ENCODE peak calls at places on chromosomes 5 and 9, in four cellular contexts. One of them, this sample, is unnamed.

GRCh38 chr5:52924458-52924857 is 64.7 kb upstream of the ITGA2 start:
- DNase-seq in BJ: no peak
- DNase-seq in fibroblast of lung: no peak
- DNase-seq in lower leg skin: no peak
- DNase-seq in this sample: no peak

GRCh38 chr5:111929261-111929660 is 172.3 kb upstream of the NREP start:
- DNase-seq in lower leg skin: no peak
- DNase-seq in fibroblast of lung: no peak
- DNase-seq in BJ: no peak
- DNase-seq in this sample: no peak

GRCh38 chr5:178291161-178291561 is 58.6 kb upstream of the PHYKPL start:
- DNase-seq in lower leg skin: no peak
- DNase-seq in BJ: no peak
- DNase-seq in fibroblast of lung: no peak
- DNase-seq in this sample: no peak

GRCh38 chr9:114893221-114893620 is 37.2 kb downstream of the TNFSF8 start:
- DNase-seq in fibroblast of lung: no peak
- DNase-seq in lower leg skin: no peak
- DNase-seq in BJ: no peak
- DNase-seq in this sample: no peak

GRCh38 chr9:118686940-118687339 is 682.3 kb downstream of the BRINP1 start:
- DNase-seq in lower leg skin: no peak
- DNase-seq in fibroblast of lung: no peak
- DNase-seq in BJ: no peak
- DNase-seq in this sample: no peak

GRCh38 chr5:145939532-145940065 is 3.2 kb downstream of the SH3RF2 start:
- DNase-seq in lower leg skin: no peak
- DNase-seq in fibroblast of lung: no peak
- DNase-seq in BJ: no peak
- DNase-seq in this sample: no peak

GRCh38 chr5:135227064-135228022 is 171.7 kb downstream of the MACROH2A1 start:
- DNase-seq in BJ: no peak
- DNase-seq in fibroblast of lung: no peak
- DNase-seq in lower leg skin: peak; percentile 26
- DNase-seq in this sample: peak; percentile 39

GRCh38 chr5:1324719-1325190 is 20.1 kb downstream of the CLPTM1L start:
- DNase-seq in lower leg skin: no peak
- DNase-seq in fibroblast of lung: no peak
- DNase-seq in BJ: no peak
- DNase-seq in this sample: peak; percentile 46

GRCh38 chr5:139985733-139986132 is 57.4 kb downstream of the NRG2 start:
- DNase-seq in BJ: peak; percentile 44
- DNase-seq in lower leg skin: no peak
- DNase-seq in fibroblast of lung: no peak
- DNase-seq in this sample: no peak

GRCh38 chr9:109779711-109780452 is at the start of gene PALM2AKAP2:
- DNase-seq in fibroblast of lung: peak; percentile 64
- DNase-seq in BJ: no peak
- DNase-seq in lower leg skin: peak; percentile 88
- DNase-seq in this sample: no peak

GRCh38 chr9:89359018-89359417 is 40.7 kb downstream of the SECISBP2 start:
- DNase-seq in fibroblast of lung: no peak
- DNase-seq in lower leg skin: peak; percentile 60
- DNase-seq in BJ: no peak
- DNase-seq in this sample: no peak

DNA sequence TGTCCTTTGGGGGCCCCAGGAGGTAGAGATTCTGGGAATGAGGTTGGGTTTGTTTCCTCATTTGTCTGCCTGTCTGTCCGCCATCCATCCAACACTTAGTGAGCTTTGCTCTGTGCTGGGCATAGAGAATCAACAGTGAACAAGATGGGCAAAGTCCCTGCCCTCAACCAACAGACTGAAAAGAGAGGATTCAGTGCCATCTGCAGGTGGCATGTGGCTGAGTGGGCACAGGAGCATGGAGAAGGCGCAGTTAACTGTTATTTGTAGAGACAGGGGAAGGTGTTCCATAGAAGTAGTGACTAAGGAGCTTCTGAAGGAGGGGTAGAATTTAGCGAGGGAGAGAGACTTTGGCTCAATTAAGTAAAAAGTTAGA is 23.1 kb downstream of the POLR1E start:
- DNase-seq in fibroblast of lung: no peak
- DNase-seq in lower leg skin: no peak
- DNase-seq in BJ: no peak
- DNase-seq in this sample: no peak
- H3K4me3 ChIP-seq in fibroblast of lung: no peak overlapping the region
- H3K4me3 ChIP-seq in lower leg skin: no peak overlapping the region
- H3K4me3 ChIP-seq in BJ: no peak overlapping the region
- H3K4me3 ChIP-seq in this sample: no peak overlapping the region

GRCh38 chr5:150138551-150139265 is 16.9 kb downstream of the PDGFRB start:
- DNase-seq in lower leg skin: no peak
- DNase-seq in fibroblast of lung: peak; percentile 94
- DNase-seq in BJ: peak; percentile 77
- DNase-seq in this sample: peak; percentile 57

GRCh38 chr5:150136841-150137167 is 18.8 kb downstream of the PDGFRB start:
- DNase-seq in BJ: no peak
- DNase-seq in lower leg skin: no peak
- DNase-seq in fibroblast of lung: no peak
- DNase-seq in this sample: no peak

GRCh38 chr5:150139334-150139733 is 16.3 kb downstream of the PDGFRB start:
- DNase-seq in fibroblast of lung: peak; percentile 66
- DNase-seq in lower leg skin: no peak
- DNase-seq in BJ: no peak
- DNase-seq in this sample: no peak

GRCh38 chr5:150137168-150137957 is 18.3 kb downstream of the PDGFRB start:
- DNase-seq in BJ: no peak
- DNase-seq in lower leg skin: no peak
- DNase-seq in fibroblast of lung: no peak
- DNase-seq in this sample: no peak

DNA sequence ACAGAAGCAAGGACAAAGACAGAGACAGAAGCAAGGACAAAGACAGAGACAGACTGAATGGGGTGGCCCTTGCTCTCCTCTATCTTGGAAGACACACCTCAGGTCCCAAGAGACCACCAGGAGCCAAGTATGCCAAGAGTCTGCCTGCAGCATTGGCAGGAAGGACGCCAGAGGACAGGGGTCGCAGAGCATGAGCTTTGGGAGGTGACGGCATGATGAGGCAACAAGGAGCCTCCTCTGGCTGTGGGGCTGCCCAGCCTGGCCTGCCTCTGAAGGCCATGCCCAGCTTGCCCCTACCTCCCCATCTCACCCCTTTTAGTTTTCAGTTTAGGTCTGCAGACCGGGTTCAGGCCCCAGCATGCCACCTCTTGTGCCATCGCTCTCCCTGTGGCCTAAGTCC is 17.6 kb downstream of the PDGFRB start:
- DNase-seq in fibroblast of lung: peak; percentile 74
- DNase-seq in lower leg skin: no peak
- DNase-seq in BJ: no peak
- DNase-seq in this sample: no peak
- H3K4me3 ChIP-seq in fibroblast of lung: no peak overlapping the region
- H3K4me3 ChIP-seq in lower leg skin: no peak overlapping the region
- H3K4me3 ChIP-seq in BJ: no peak overlapping the region
- H3K4me3 ChIP-seq in this sample: no peak overlapping the region

GRCh38 chr9:133557581-133557980 is 23.1 kb downstream of the ADAMTSL2 start:
- DNase-seq in BJ: no peak
- DNase-seq in lower leg skin: no peak
- DNase-seq in fibroblast of lung: no peak
- DNase-seq in this sample: no peak
- H3K4me3 ChIP-seq in BJ: no peak overlapping the region
- H3K4me3 ChIP-seq in lower leg skin: no peak overlapping the region
- H3K4me3 ChIP-seq in fibroblast of lung: no peak overlapping the region
- H3K4me3 ChIP-seq in this sample: no peak overlapping the region

DNA sequence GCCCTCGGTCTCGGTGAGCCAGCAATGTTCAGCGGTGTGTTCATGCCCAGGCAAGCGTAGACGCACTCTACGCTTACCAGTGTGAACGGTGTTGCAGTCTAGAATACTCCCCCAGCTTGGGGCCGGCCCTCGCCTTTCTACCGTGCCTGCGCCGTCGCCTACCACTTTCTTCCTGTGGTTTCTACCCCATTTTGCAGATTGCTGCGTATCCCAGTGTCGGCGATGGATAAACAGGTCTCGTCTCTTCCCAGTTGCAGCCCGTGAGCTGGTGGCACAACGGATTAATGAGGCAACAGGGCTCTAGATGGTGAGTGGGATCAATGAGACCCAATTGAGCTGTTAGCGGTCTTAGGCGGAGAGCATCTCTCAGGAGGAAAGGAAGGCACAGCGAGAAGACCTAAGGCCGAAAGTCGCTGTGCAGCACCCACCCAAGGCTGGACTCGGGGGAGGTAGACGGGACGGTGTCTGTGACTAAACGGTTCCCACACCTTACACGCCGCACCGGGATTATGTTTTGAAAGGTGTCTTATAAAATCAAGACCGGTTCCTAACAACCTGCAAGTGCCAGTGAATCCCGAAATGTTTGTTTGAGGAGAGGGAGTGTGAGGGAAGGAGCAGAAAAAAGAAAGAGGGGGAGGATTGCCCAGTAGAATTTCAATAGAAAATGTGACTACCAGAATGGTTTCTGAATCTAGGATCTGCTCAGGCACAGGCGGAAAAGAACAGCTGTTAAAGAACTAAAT is 5.8 kb downstream of the OTP start:
- DNase-seq in fibroblast of lung: no peak
- DNase-seq in BJ: no peak
- DNase-seq in lower leg skin: no peak
- DNase-seq in this sample: no peak
- H3K4me3 ChIP-seq in fibroblast of lung: no peak overlapping the region
- H3K4me3 ChIP-seq in BJ: no peak overlapping the region
- H3K4me3 ChIP-seq in lower leg skin: no peak overlapping the region
- H3K4me3 ChIP-seq in this sample: no peak overlapping the region

GRCh38 chr9:91995000-91995399 is 45.0 kb upstream of the ROR2 start:
- DNase-seq in lower leg skin: no peak
- DNase-seq in BJ: no peak
- DNase-seq in fibroblast of lung: no peak
- DNase-seq in this sample: no peak
- H3K4me3 ChIP-seq in lower leg skin: no peak overlapping the region
- H3K4me3 ChIP-seq in BJ: no peak overlapping the region
- H3K4me3 ChIP-seq in fibroblast of lung: no peak overlapping the region
- H3K4me3 ChIP-seq in this sample: no peak overlapping the region

GRCh38 chr5:223791-224190 is 5.7 kb downstream of the SDHA start:
- DNase-seq in fibroblast of lung: no peak
- DNase-seq in lower leg skin: no peak
- DNase-seq in BJ: no peak
- DNase-seq in this sample: no peak

GRCh38 chr5:217860-218456 is at the start of the genes CCDC127 and SDHA:
- DNase-seq in lower leg skin: peak; percentile 99
- DNase-seq in BJ: peak; percentile 47
- DNase-seq in fibroblast of lung: peak; percentile 90
- DNase-seq in this sample: peak; percentile 91

GRCh38 chr5:218457-219289 is 553 bp downstream of the SDHA start:
- DNase-seq in BJ: no peak
- DNase-seq in fibroblast of lung: peak; percentile 19
- DNase-seq in lower leg skin: no peak
- DNase-seq in this sample: no peak

GRCh38 chr5:220008-220407 is 1.9 kb downstream of the SDHA start:
- DNase-seq in BJ: no peak
- DNase-seq in lower leg skin: no peak
- DNase-seq in fibroblast of lung: no peak
- DNase-seq in this sample: no peak

GRCh38 chr5:219492-219891 is 1.4 kb downstream of the SDHA start:
- DNase-seq in fibroblast of lung: peak; percentile 49
- DNase-seq in BJ: no peak
- DNase-seq in lower leg skin: no peak
- DNase-seq in this sample: no peak
- H3K4me3 ChIP-seq in fibroblast of lung: peak overlapping the region; percentile 90
- H3K4me3 ChIP-seq in BJ: peak overlapping the region; percentile 96
- H3K4me3 ChIP-seq in lower leg skin: no peak overlapping the region
- H3K4me3 ChIP-seq in this sample: peak overlapping the region; percentile 99

GRCh38 chr9:129676287-129676686 is 10.8 kb downstream of the PRRX2 start:
- DNase-seq in lower leg skin: no peak
- DNase-seq in BJ: no peak
- DNase-seq in fibroblast of lung: no peak
- DNase-seq in this sample: no peak

GRCh38 chr9:129676970-129677369 is 11.5 kb downstream of the PRRX2 start:
- DNase-seq in BJ: no peak
- DNase-seq in fibroblast of lung: no peak
- DNase-seq in lower leg skin: no peak
- DNase-seq in this sample: no peak

GRCh38 chr9:129677456-129677855 is 12.0 kb downstream of the PRRX2 start:
- DNase-seq in lower leg skin: no peak
- DNase-seq in BJ: no peak
- DNase-seq in fibroblast of lung: no peak
- DNase-seq in this sample: no peak

GRCh38 chr9:129674229-129674628 is 8.8 kb downstream of the PRRX2 start:
- DNase-seq in fibroblast of lung: no peak
- DNase-seq in BJ: no peak
- DNase-seq in lower leg skin: no peak
- DNase-seq in this sample: no peak

GRCh38 chr9:129675656-129676055 is 10.2 kb downstream of the PRRX2 start:
- DNase-seq in lower leg skin: no peak
- DNase-seq in fibroblast of lung: no peak
- DNase-seq in BJ: no peak
- DNase-seq in this sample: no peak
- H3K4me3 ChIP-seq in lower leg skin: no peak overlapping the region
- H3K4me3 ChIP-seq in fibroblast of lung: no peak overlapping the region
- H3K4me3 ChIP-seq in BJ: no peak overlapping the region
- H3K4me3 ChIP-seq in this sample: no peak overlapping the region

GRCh38 chr5:103510851-103511553 is 51.6 kb downstream of the NUDT12 start:
- DNase-seq in fibroblast of lung: peak; percentile 6
- DNase-seq in lower leg skin: no peak
- DNase-seq in BJ: no peak
- DNase-seq in this sample: no peak
- H3K4me3 ChIP-seq in fibroblast of lung: no peak overlapping the region
- H3K4me3 ChIP-seq in lower leg skin: no peak overlapping the region
- H3K4me3 ChIP-seq in BJ: no peak overlapping the region
- H3K4me3 ChIP-seq in this sample: no peak overlapping the region

DNA sequence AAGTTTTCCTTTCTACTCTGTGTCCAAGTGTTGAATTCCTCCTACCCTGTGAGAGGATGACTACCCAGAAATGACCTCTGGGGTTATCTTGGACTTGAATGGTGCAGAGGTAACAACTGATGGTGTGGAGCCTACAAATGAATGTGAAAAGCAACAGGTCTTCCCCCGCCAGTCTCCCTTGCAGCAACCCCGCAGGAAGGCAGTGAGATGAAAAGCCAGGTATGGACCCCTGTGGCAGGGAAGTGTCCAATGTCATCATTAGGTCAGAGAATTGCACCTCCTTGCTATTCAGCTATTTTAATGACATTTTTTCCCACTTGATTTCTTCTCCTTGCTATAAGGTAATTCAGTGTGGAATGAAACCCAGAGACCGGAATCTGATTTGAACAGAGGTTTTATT is 58.5 kb downstream of the MAT2B start:
- DNase-seq in fibroblast of lung: no peak
- DNase-seq in BJ: no peak
- DNase-seq in lower leg skin: no peak
- DNase-seq in this sample: no peak
- H3K4me3 ChIP-seq in fibroblast of lung: no peak overlapping the region
- H3K4me3 ChIP-seq in BJ: no peak overlapping the region
- H3K4me3 ChIP-seq in lower leg skin: no peak overlapping the region
- H3K4me3 ChIP-seq in this sample: no peak overlapping the region

This sample was measured in breast epithelium.